ENCODE peak calls at places on chromosomes 7 and 10, in four cellular contexts. One of them, this sample, is unnamed.

GRCh38 chr7:116683786-116684185 is 11.8 kb downstream of the MET start:
- DNase-seq in dorsolateral prefrontal cortex: no peak
- DNase-seq in upper lobe of left lung: no peak
- DNase-seq in GM19239: peak; percentile 42
- DNase-seq in this sample: no peak

GRCh38 chr10:125520968-125521367 is 162.0 kb downstream of the TEX36 start:
- DNase-seq in dorsolateral prefrontal cortex: no peak
- DNase-seq in GM19239: no peak
- DNase-seq in upper lobe of left lung: no peak
- DNase-seq in this sample: no peak

GRCh38 chr10:90847436-90847835 is 10.4 kb downstream of the HTR7 start:
- DNase-seq in GM19239: no peak
- DNase-seq in dorsolateral prefrontal cortex: no peak
- DNase-seq in upper lobe of left lung: no peak
- DNase-seq in this sample: no peak

GRCh38 chr10:62610649-62611229 is 193.8 kb upstream of the ADO start:
- DNase-seq in GM19239: peak; percentile 70
- DNase-seq in dorsolateral prefrontal cortex: peak; percentile 53
- DNase-seq in upper lobe of left lung: peak; percentile 81
- DNase-seq in this sample: no peak

GRCh38 chr10:57303567-57303966 is 942.5 kb upstream of the ZWINT start:
- DNase-seq in dorsolateral prefrontal cortex: no peak
- DNase-seq in GM19239: no peak
- DNase-seq in upper lobe of left lung: no peak
- DNase-seq in this sample: no peak

GRCh38 chr10:122279725-122280141 is 8.6 kb downstream of the BTBD16 start:
- DNase-seq in upper lobe of left lung: no peak
- DNase-seq in dorsolateral prefrontal cortex: peak; percentile 74
- DNase-seq in GM19239: no peak
- DNase-seq in this sample: no peak

GRCh38 chr7:95865716-95866371 is 93.5 kb downstream of the DYNC1I1 start:
- DNase-seq in upper lobe of left lung: no peak
- DNase-seq in GM19239: no peak
- DNase-seq in dorsolateral prefrontal cortex: no peak
- DNase-seq in this sample: no peak

GRCh38 chr7:137909042-137909441 is 62.3 kb upstream of the DGKI start:
- DNase-seq in dorsolateral prefrontal cortex: peak; percentile 54
- DNase-seq in upper lobe of left lung: no peak
- DNase-seq in GM19239: no peak
- DNase-seq in this sample: no peak

GRCh38 chr10:89706011-89706410 is 4.6 kb downstream of the KIF20B start:
- DNase-seq in upper lobe of left lung: no peak
- DNase-seq in GM19239: no peak
- DNase-seq in dorsolateral prefrontal cortex: no peak
- DNase-seq in this sample: no peak

GRCh38 chr7:106180721-106181120 is 68.6 kb upstream of the SYPL1 start:
- DNase-seq in dorsolateral prefrontal cortex: no peak
- DNase-seq in GM19239: no peak
- DNase-seq in upper lobe of left lung: no peak
- DNase-seq in this sample: no peak

GRCh38 chr7:117827861-117828260 is 45.4 kb downstream of the CTTNBP2 start:
- DNase-seq in dorsolateral prefrontal cortex: no peak
- DNase-seq in upper lobe of left lung: no peak
- DNase-seq in GM19239: no peak
- DNase-seq in this sample: peak; percentile 64

GRCh38 chr10:94489107-94489506 is 56.5 kb upstream of the HELLS start:
- DNase-seq in dorsolateral prefrontal cortex: no peak
- DNase-seq in GM19239: no peak
- DNase-seq in upper lobe of left lung: no peak
- DNase-seq in this sample: no peak

GRCh38 chr10:2856598-2856997 is 210.8 kb upstream of the PFKP start:
- DNase-seq in upper lobe of left lung: no peak
- DNase-seq in GM19239: no peak
- DNase-seq in dorsolateral prefrontal cortex: no peak
- DNase-seq in this sample: no peak

GRCh38 chr7:23618241-23618640 is 21.1 kb downstream of the CCDC126 start:
- DNase-seq in upper lobe of left lung: no peak
- DNase-seq in GM19239: no peak
- DNase-seq in dorsolateral prefrontal cortex: no peak
- DNase-seq in this sample: no peak

GRCh38 chr7:133315332-133316040 is 62.6 kb downstream of the EXOC4 start:
- DNase-seq in dorsolateral prefrontal cortex: no peak
- DNase-seq in upper lobe of left lung: no peak
- DNase-seq in GM19239: no peak
- DNase-seq in this sample: peak; percentile 20

GRCh38 chr10:23015021-23015707 is 80.2 kb upstream of the MSRB2 start:
- DNase-seq in dorsolateral prefrontal cortex: no peak
- DNase-seq in upper lobe of left lung: no peak
- DNase-seq in GM19239: no peak
- DNase-seq in this sample: no peak

GRCh38 chr7:120334475-120334874 is 61.5 kb downstream of the KCND2 start:
- DNase-seq in upper lobe of left lung: no peak
- DNase-seq in GM19239: peak; percentile 1
- DNase-seq in dorsolateral prefrontal cortex: no peak
- DNase-seq in this sample: no peak

GRCh38 chr10:27252267-27253000 is 11.8 kb upstream of the ACBD5 start:
- DNase-seq in upper lobe of left lung: peak; percentile 97
- DNase-seq in GM19239: peak; percentile 85
- DNase-seq in dorsolateral prefrontal cortex: no peak
- DNase-seq in this sample: no peak

GRCh38 chr7:138935438-138936079 is 45.6 kb downstream of the KIAA1549 start:
- DNase-seq in dorsolateral prefrontal cortex: no peak
- DNase-seq in upper lobe of left lung: no peak
- DNase-seq in GM19239: no peak
- DNase-seq in this sample: peak; percentile 66

GRCh38 chr10:51162002-51162401 is 87.7 kb downstream of the PRKG1 start:
- DNase-seq in GM19239: no peak
- DNase-seq in upper lobe of left lung: no peak
- DNase-seq in dorsolateral prefrontal cortex: no peak
- DNase-seq in this sample: no peak

GRCh38 chr10:109588259-109588658 is 335.1 kb downstream of the XPNPEP1 start:
- DNase-seq in GM19239: no peak
- DNase-seq in upper lobe of left lung: no peak
- DNase-seq in dorsolateral prefrontal cortex: no peak
- DNase-seq in this sample: no peak

GRCh38 chr7:151120896-151121295 is 34.6 kb downstream of the AGAP3 start:
- DNase-seq in dorsolateral prefrontal cortex: no peak
- DNase-seq in GM19239: no peak
- DNase-seq in upper lobe of left lung: peak; percentile 81
- DNase-seq in this sample: no peak

GRCh38 chr10:127028556-127028955 is 123.3 kb downstream of the DOCK1 start:
- DNase-seq in dorsolateral prefrontal cortex: peak; percentile 21
- DNase-seq in GM19239: no peak
- DNase-seq in upper lobe of left lung: no peak
- DNase-seq in this sample: no peak

This sample was measured in non-pigmented ciliary epithelial cell.